ENCODE peak calls at places on chromosomes 3 and 15, in seven cellular contexts. One of them, this sample, is unnamed. For H3K4me1, the result is how much of the 10 kb centered on the place peaks cover.

GRCh38 chr3:134048278-134048996 is 18.7 kb upstream of the SLCO2A1 start:
- DNase-seq in right lobe of liver: no peak
- DNase-seq in heart left ventricle: no peak
- DNase-seq in body of pancreas: no peak
- DNase-seq in thyroid gland: no peak
- DNase-seq in prostate gland: no peak
- DNase-seq in endothelial cell of umbilical vein: no peak
- DNase-seq in this sample: no peak

GRCh38 chr3:134031620-134031915 is 1.8 kb upstream of the SLCO2A1 start:
- DNase-seq in right lobe of liver: no peak
- DNase-seq in heart left ventricle: no peak
- DNase-seq in body of pancreas: no peak
- DNase-seq in thyroid gland: no peak
- DNase-seq in prostate gland: no peak
- DNase-seq in endothelial cell of umbilical vein: no peak
- DNase-seq in this sample: no peak

GRCh38 chr3:141371882-141372281 is 3.6 kb downstream of the ZBTB38 start:
- DNase-seq in right lobe of liver: no peak
- DNase-seq in heart left ventricle: no peak
- DNase-seq in body of pancreas: no peak
- DNase-seq in thyroid gland: no peak
- DNase-seq in prostate gland: no peak
- DNase-seq in endothelial cell of umbilical vein: no peak
- DNase-seq in this sample: no peak

GRCh38 chr3:171028779-171029232 is 2.3 kb upstream of the SLC2A2 start:
- DNase-seq in right lobe of liver: no peak
- DNase-seq in heart left ventricle: no peak
- DNase-seq in body of pancreas: peak
- DNase-seq in thyroid gland: no peak
- DNase-seq in prostate gland: no peak
- DNase-seq in endothelial cell of umbilical vein: no peak
- DNase-seq in this sample: no peak

GRCh38 chr3:2856062-2856792 is 253.9 kb downstream of the IL5RA start:
- DNase-seq in right lobe of liver: no peak
- DNase-seq in heart left ventricle: no peak
- DNase-seq in body of pancreas: no peak
- DNase-seq in thyroid gland: no peak
- DNase-seq in prostate gland: no peak
- DNase-seq in endothelial cell of umbilical vein: no peak
- DNase-seq in this sample: no peak

GRCh38 chr15:66621491-66622467 is 56.0 kb upstream of the LCTL start:
- DNase-seq in right lobe of liver: no peak
- DNase-seq in heart left ventricle: no peak
- DNase-seq in body of pancreas: no peak
- DNase-seq in thyroid gland: peak
- DNase-seq in prostate gland: no peak
- DNase-seq in endothelial cell of umbilical vein: no peak
- DNase-seq in this sample: no peak

GRCh38 chr3:74000715-74001114 is 376.0 kb upstream of the PDZRN3 start:
- DNase-seq in right lobe of liver: no peak
- DNase-seq in heart left ventricle: no peak
- DNase-seq in body of pancreas: no peak
- DNase-seq in thyroid gland: no peak
- DNase-seq in prostate gland: no peak
- DNase-seq in endothelial cell of umbilical vein: no peak
- DNase-seq in this sample: no peak

GRCh38 chr3:52090131-52090548 is 33.8 kb upstream of the DUSP7 start:
- DNase-seq in right lobe of liver: no peak
- DNase-seq in heart left ventricle: peak
- DNase-seq in body of pancreas: peak
- DNase-seq in thyroid gland: peak
- DNase-seq in prostate gland: no peak
- DNase-seq in endothelial cell of umbilical vein: peak
- DNase-seq in this sample: no peak

GRCh38 chr3:58900372-58900771 is 149.5 kb downstream of the CFAP20DC start:
- DNase-seq in right lobe of liver: no peak
- DNase-seq in heart left ventricle: no peak
- DNase-seq in body of pancreas: no peak
- DNase-seq in thyroid gland: no peak
- DNase-seq in prostate gland: no peak
- DNase-seq in endothelial cell of umbilical vein: peak
- DNase-seq in this sample: no peak

GRCh38 chr3:23743141-23743784 is 62.5 kb upstream of the UBE2E1 start:
- DNase-seq in right lobe of liver: no peak
- DNase-seq in heart left ventricle: no peak
- DNase-seq in body of pancreas: no peak
- DNase-seq in thyroid gland: peak
- DNase-seq in prostate gland: no peak
- DNase-seq in endothelial cell of umbilical vein: no peak
- DNase-seq in this sample: no peak

GRCh38 chr3:78972617-78973301 is 795.0 kb downstream of the ROBO1 start:
- DNase-seq in right lobe of liver: no peak
- DNase-seq in heart left ventricle: no peak
- DNase-seq in body of pancreas: no peak
- DNase-seq in thyroid gland: no peak
- DNase-seq in prostate gland: no peak
- DNase-seq in endothelial cell of umbilical vein: no peak
- DNase-seq in this sample: no peak

GRCh38 chr15:98774756-98775497 is 126.6 kb downstream of the IGF1R start:
- DNase-seq in right lobe of liver: no peak
- DNase-seq in heart left ventricle: no peak
- DNase-seq in body of pancreas: peak
- DNase-seq in thyroid gland: peak
- DNase-seq in prostate gland: peak
- DNase-seq in endothelial cell of umbilical vein: no peak
- DNase-seq in this sample: no peak

GRCh38 chr3:188279696-188280398 is 125.9 kb downstream of the LPP start:
- DNase-seq in right lobe of liver: no peak
- DNase-seq in heart left ventricle: no peak
- DNase-seq in body of pancreas: no peak
- DNase-seq in thyroid gland: no peak
- DNase-seq in prostate gland: no peak
- DNase-seq in endothelial cell of umbilical vein: no peak
- DNase-seq in this sample: no peak
- H3K4me1 ChIP-seq in right lobe of liver: under half
- H3K4me1 ChIP-seq in heart left ventricle: under half
- H3K4me1 ChIP-seq in body of pancreas: under half
- H3K4me1 ChIP-seq in thyroid gland: under half
- H3K4me1 ChIP-seq in prostate gland: under half
- H3K4me1 ChIP-seq in endothelial cell of umbilical vein: under half
- H3K4me1 ChIP-seq in this sample: under half

DNA sequence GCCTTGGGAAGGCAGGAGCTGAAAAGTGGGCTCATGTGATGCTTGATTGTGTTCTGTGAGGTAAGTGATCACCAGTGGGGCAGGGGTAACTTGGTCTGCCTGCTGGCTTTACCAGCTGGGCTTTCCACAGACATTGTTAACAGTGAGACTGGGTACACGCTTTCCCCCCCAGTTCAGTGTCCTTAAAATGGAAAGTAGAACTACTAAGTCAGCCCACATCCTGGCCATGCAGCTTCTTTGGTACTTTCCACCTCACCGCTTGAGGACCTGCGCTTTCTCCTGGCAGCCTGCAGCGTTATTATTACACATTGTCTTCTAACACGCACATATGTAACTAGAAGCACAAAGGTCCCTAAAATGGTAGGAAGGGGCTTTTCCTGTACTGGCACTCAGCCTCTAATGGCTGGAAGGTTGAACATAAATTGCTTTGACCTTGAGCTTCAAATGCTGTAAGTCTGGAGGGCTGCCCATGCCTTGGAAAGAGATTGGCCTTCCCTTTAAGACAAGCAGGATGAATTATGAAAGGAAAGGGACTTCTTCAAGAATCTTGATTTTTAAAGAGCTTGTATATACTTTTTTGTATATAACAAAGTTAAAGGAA is 216.0 kb upstream of the ROPN1 start:
- DNase-seq in right lobe of liver: no peak
- DNase-seq in heart left ventricle: no peak
- DNase-seq in body of pancreas: no peak
- DNase-seq in thyroid gland: no peak
- DNase-seq in prostate gland: no peak
- DNase-seq in endothelial cell of umbilical vein: no peak
- DNase-seq in this sample: no peak
- TF ChIP-seq POLR2A in right lobe of liver: no peak
- TF ChIP-seq POLR2A in heart left ventricle: no peak
- TF ChIP-seq POLR2A in body of pancreas: no peak
- TF ChIP-seq POLR2A in thyroid gland: no peak
- TF ChIP-seq POLR2A in prostate gland: no peak
- TF ChIP-seq POLR2A in endothelial cell of umbilical vein: no peak
- TF ChIP-seq POLR2A in this sample: no peak

DNA sequence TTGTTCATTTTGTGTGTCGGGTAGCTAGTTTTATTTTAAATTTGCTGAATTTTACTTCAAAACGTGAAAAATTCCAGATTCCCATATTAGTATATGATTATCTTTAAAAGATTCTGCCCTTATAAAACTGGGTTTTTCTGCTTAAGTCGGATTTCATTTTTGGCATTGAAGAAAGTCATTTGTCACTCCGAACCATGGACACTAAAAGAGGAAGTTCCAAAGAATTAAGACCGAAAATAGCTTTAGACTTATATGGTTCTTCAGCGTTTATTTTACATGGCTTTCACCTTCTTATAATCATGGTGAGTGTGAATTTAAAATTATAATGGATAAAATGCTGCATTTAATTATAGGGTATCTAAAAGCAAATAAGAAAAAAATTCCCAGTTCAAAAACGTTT is 1.0 kb downstream of the C3orf38 start:
- DNase-seq in right lobe of liver: no peak
- DNase-seq in heart left ventricle: no peak
- DNase-seq in body of pancreas: no peak
- DNase-seq in thyroid gland: no peak
- DNase-seq in prostate gland: no peak
- DNase-seq in endothelial cell of umbilical vein: peak
- DNase-seq in this sample: no peak
- H3K27ac ChIP-seq in right lobe of liver: peak
- H3K27ac ChIP-seq in heart left ventricle: peak
- H3K27ac ChIP-seq in body of pancreas: no peak
- H3K27ac ChIP-seq in thyroid gland: peak
- H3K27ac ChIP-seq in prostate gland: peak
- H3K27ac ChIP-seq in endothelial cell of umbilical vein: peak
- H3K27ac ChIP-seq in this sample: peak

GRCh38 chr3:129553771-129554170 is 10.8 kb downstream of the H1-8 start:
- DNase-seq in right lobe of liver: no peak
- DNase-seq in heart left ventricle: no peak
- DNase-seq in body of pancreas: no peak
- DNase-seq in thyroid gland: no peak
- DNase-seq in prostate gland: no peak
- DNase-seq in endothelial cell of umbilical vein: no peak
- DNase-seq in this sample: no peak

GRCh38 chr3:129555616-129556357 is 12.8 kb downstream of the H1-8 start:
- DNase-seq in right lobe of liver: peak
- DNase-seq in heart left ventricle: peak
- DNase-seq in body of pancreas: no peak
- DNase-seq in thyroid gland: no peak
- DNase-seq in prostate gland: no peak
- DNase-seq in endothelial cell of umbilical vein: no peak
- DNase-seq in this sample: no peak

GRCh38 chr3:129556358-129556695 is 13.4 kb downstream of the H1-8 start:
- DNase-seq in right lobe of liver: peak
- DNase-seq in heart left ventricle: no peak
- DNase-seq in body of pancreas: no peak
- DNase-seq in thyroid gland: no peak
- DNase-seq in prostate gland: no peak
- DNase-seq in endothelial cell of umbilical vein: no peak
- DNase-seq in this sample: no peak

GRCh38 chr3:129554356-129555120 is 11.6 kb downstream of the H1-8 start:
- DNase-seq in right lobe of liver: no peak
- DNase-seq in heart left ventricle: peak
- DNase-seq in body of pancreas: no peak
- DNase-seq in thyroid gland: no peak
- DNase-seq in prostate gland: no peak
- DNase-seq in endothelial cell of umbilical vein: peak
- DNase-seq in this sample: no peak

DNA sequence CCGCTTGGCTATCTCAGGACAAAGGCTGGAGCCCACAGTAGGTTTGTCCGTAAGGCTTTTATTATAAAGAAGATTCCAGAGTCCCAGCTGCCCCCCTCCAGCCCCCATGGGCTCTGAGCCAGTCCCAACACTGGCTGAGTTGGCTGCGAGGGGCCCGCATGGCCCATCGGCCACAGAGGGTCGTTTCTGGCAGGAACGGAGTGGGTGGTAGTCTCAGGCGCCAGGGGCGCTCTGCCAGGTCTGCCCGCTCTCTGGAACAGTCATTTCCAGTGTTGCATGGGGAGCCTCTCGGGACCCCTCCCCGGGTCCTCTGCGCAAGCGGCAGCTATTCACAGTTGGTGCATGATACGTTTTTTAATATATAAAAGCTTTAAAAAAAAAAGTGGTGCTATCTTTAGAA is 12.2 kb downstream of the H1-8 start:
- DNase-seq in right lobe of liver: peak
- DNase-seq in heart left ventricle: peak
- DNase-seq in body of pancreas: no peak
- DNase-seq in thyroid gland: no peak
- DNase-seq in prostate gland: no peak
- DNase-seq in endothelial cell of umbilical vein: no peak
- DNase-seq in this sample: no peak
- H3K4me1 ChIP-seq in right lobe of liver: under half
- H3K4me1 ChIP-seq in heart left ventricle: half or more
- H3K4me1 ChIP-seq in body of pancreas: under half
- H3K4me1 ChIP-seq in thyroid gland: under half
- H3K4me1 ChIP-seq in prostate gland: under half
- H3K4me1 ChIP-seq in endothelial cell of umbilical vein: under half
- H3K4me1 ChIP-seq in this sample: under half

GRCh38 chr15:78872972-78873795 is 494 bp downstream of the MORF4L1 start:
- DNase-seq in right lobe of liver: peak
- DNase-seq in heart left ventricle: peak
- DNase-seq in body of pancreas: peak
- DNase-seq in thyroid gland: peak
- DNase-seq in prostate gland: peak
- DNase-seq in endothelial cell of umbilical vein: peak
- DNase-seq in this sample: peak
- TF ChIP-seq POLR2A in right lobe of liver: peak
- TF ChIP-seq POLR2A in heart left ventricle: peak
- TF ChIP-seq POLR2A in body of pancreas: peak
- TF ChIP-seq POLR2A in thyroid gland: peak
- TF ChIP-seq POLR2A in prostate gland: peak
- TF ChIP-seq POLR2A in endothelial cell of umbilical vein: peak
- TF ChIP-seq POLR2A in this sample: peak

This sample was measured in transverse colon.